ENCODE peak calls at places on chromosome 2, in five cellular contexts. M is tibial nerve, E is stomach, Y is A549, I is H1. B is an unnamed sample.

GRCh38 chr2:96580771-96581170 is 44.2 kb downstream of the ARID5A start:
- DNase-seq in M (no peak), E (no peak), Y (peak; percentile 46), I (no peak), B (no peak)

GRCh38 chr2:25912851-25913695 is 34.8 kb upstream of the ASXL2 start:
- DNase-seq in M (no peak), E (no peak), Y (no peak), I (no peak), B (no peak)

GRCh38 chr2:240347949-240348500 is 87.4 kb upstream of the GPC1 start:
- DNase-seq in M (no peak), E (no peak), Y (no peak), I (no peak), B (no peak)

GRCh38 chr2:84278386-84278785 is 180.7 kb downstream of the SUCLG1 start:
- DNase-seq in M (no peak), E (no peak), Y (no peak), I (no peak), B (no peak)

GRCh38 chr2:162070228-162070918 is 3.6 kb downstream of the DPP4 start:
- DNase-seq in M (no peak), E (no peak), Y (no peak), I (no peak), B (no peak)

GRCh38 chr2:237955640-237956401 is 11.0 kb upstream of the UBE2F start:
- DNase-seq in M (no peak), E (no peak), Y (no peak), I (peak; percentile 65), B (no peak)

GRCh38 chr2:193868833-193869232 is 1674.1 kb upstream of the TMEFF2 start:
- DNase-seq in M (no peak), E (no peak), Y (no peak), I (no peak), B (no peak)

GRCh38 chr2:182229288-182229687 is 197.5 kb downstream of the PDE1A start:
- DNase-seq in M (no peak), E (no peak), Y (no peak), I (no peak), B (no peak)

GRCh38 chr2:80105020-80105419 is 199.5 kb downstream of the LRRTM1 start:
- DNase-seq in M (no peak), E (no peak), Y (no peak), I (no peak), B (no peak)

GRCh38 chr2:23698733-23699391 is 228.1 kb downstream of the ATAD2B start:
- DNase-seq in M (no peak), E (no peak), Y (no peak), I (no peak), B (no peak)

GRCh38 chr2:216520156-216520555 is 21.5 kb downstream of the RPL37A start:
- DNase-seq in M (no peak), E (no peak), Y (no peak), I (no peak), B (no peak)

GRCh38 chr2:147051248-147051647 is 793.6 kb upstream of the ACVR2A start:
- DNase-seq in M (no peak), E (no peak), Y (no peak), I (no peak), B (no peak)

GRCh38 chr2:119011162-119011909 is 69.3 kb downstream of the MARCO start:
- DNase-seq in M (no peak), E (peak; percentile 49), Y (peak; percentile 49), I (peak; percentile 87), B (peak; percentile 39)

GRCh38 chr2:226118471-226119429 is 680.9 kb downstream of the IRS1 start:
- DNase-seq in M (no peak), E (no peak), Y (peak; percentile 91), I (no peak), B (no peak)

GRCh38 chr2:174750923-174751441 is 13.3 kb downstream of the CHRNA1 start:
- DNase-seq in M (no peak), E (no peak), Y (no peak), I (no peak), B (no peak)

GRCh38 chr2:217653240-217653639 is 349.6 kb downstream of the TNS1 start:
- DNase-seq in M (peak; percentile 64), E (no peak), Y (peak; percentile 91), I (no peak), B (peak; percentile 23)

GRCh38 chr2:176814740-176815367 is 397.7 kb upstream of the HNRNPA3 start:
- DNase-seq in M (no peak), E (no peak), Y (peak; percentile 37), I (no peak), B (no peak)

GRCh38 chr2:132668189-132668833 is 1.7 kb downstream of the LYPD1 start:
- DNase-seq in M (no peak), E (no peak), Y (peak; percentile 16), I (peak; percentile 73), B (no peak)

GRCh38 chr2:23055251-23055650 is 329.7 kb upstream of the KLHL29 start:
- DNase-seq in M (no peak), E (no peak), Y (no peak), I (no peak), B (no peak)

GRCh38 chr2:157890960-157891629 is 15.0 kb upstream of the ACVR1 start:
- DNase-seq in M (no peak), E (no peak), Y (no peak), I (no peak), B (no peak)

GRCh38 chr2:61177727-61178549 is 15.9 kb downstream of the C2orf74 start:
- DNase-seq in M (no peak), E (peak; percentile 28), Y (peak; percentile 27), I (peak; percentile 64), B (peak; percentile 35)

GRCh38 chr2:126942427-126943203 is 43.9 kb downstream of the TEX51 start:
- DNase-seq in M (no peak), E (no peak), Y (no peak), I (no peak), B (no peak)

GRCh38 chr2:27980242-27980641 is 89.7 kb downstream of the BABAM2 start:
- DNase-seq in M (no peak), E (no peak), Y (no peak), I (no peak), B (no peak)

GRCh38 chr2:127037456-127037855 is 69.5 kb downstream of the BIN1 start:
- DNase-seq in M (no peak), E (no peak), Y (no peak), I (no peak), B (no peak)

GRCh38 chr2:160355080-160355479 is 138.5 kb downstream of the RBMS1 start:
- DNase-seq in M (no peak), E (no peak), Y (no peak), I (no peak), B (no peak)

GRCh38 chr2:198054299-198054698 is 249.9 kb downstream of the PLCL1 start:
- DNase-seq in M (no peak), E (peak; percentile 34), Y (peak; percentile 30), I (peak; percentile 52), B (peak; percentile 13)

GRCh38 chr2:55425449-55425848 is 5.8 kb upstream of the CCDC88A start:
- DNase-seq in M (no peak), E (no peak), Y (peak; percentile 89), I (no peak), B (no peak)

GRCh38 chr2:37599688-37600525 is 71.5 kb downstream of the CDC42EP3 start:
- DNase-seq in M (no peak), E (peak; percentile 48), Y (no peak), I (no peak), B (peak; percentile 34)

GRCh38 chr2:96842600-96842999 is 1.2 kb downstream of the ANKRD23 start:
- DNase-seq in M (no peak), E (no peak), Y (no peak), I (no peak), B (no peak)

GRCh38 chr2:182862003-182862402 is 4.4 kb downstream of the FRZB start:
- DNase-seq in M (no peak), E (peak; percentile 58), Y (no peak), I (no peak), B (no peak)

GRCh38 chr2:237649541-237650454 is 22.4 kb downstream of the LRRFIP1 start:
- DNase-seq in M (no peak), E (no peak), Y (no peak), I (no peak), B (no peak)

GRCh38 chr2:173472112-173472511 is 117.4 kb downstream of the CDCA7 start:
- DNase-seq in M (no peak), E (no peak), Y (no peak), I (no peak), B (no peak)

DNA sequence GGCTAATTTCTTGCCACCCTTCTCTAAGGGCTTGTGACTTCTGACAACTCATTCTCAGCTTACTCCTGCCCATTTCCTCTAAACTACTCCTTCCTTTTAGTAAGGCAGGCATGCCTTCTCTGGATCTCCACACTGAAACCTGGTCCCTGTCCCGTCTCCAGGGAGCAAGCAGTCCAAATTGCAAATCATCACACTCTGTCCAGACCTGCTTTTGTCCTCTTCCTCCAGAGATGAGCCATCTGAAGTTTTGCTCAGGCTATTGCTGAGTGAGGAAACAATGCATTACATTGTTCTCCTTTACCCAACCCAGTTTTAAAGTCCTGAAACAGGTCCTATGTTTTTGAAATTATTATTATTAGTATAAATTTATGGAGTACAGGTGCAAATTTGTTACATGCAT is 57.3 kb downstream of the ARHGAP25 start:
- DNase-seq in M (no peak), E (no peak), Y (no peak), I (no peak), B (no peak)
- H3K4me1 ChIP-seq in M (no peaks in the 10 kb centered on the region), E (no peaks in the 10 kb centered on the region), Y (no peaks in the 10 kb centered on the region), I (no peaks in the 10 kb centered on the region), B (no peaks in the 10 kb centered on the region)

GRCh38 chr2:43569921-43570320 is 25.9 kb downstream of the THADA start:
- DNase-seq in M (no peak), E (no peak), Y (no peak), I (no peak), B (no peak)
- TF ChIP-seq EP300 in M (no peak), E (no peak), Y (no peak), I (no peak), B (no peak)

DNA sequence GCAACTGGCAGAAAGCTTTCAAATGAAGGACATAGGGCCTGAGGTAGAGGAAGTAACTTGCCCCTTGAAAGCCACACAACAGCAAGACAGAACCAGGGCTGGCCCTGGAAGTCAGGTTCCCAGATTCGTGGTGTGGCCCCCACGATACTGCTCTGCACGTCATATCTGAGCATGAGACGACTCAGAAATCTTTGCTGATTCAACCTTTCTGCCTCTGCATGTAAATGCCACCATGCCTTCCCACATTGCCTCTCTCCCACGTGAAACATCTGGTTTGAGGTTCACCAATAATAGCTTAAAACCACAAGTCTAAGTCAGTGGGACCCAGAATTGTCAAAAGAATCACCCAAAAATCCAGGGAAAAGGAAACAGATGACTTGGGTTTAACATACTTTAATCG is 214.0 kb upstream of the TRIB2 start:
- DNase-seq in M (no peak), E (no peak), Y (no peak), I (no peak), B (no peak)
- H3K4me1 ChIP-seq in M (no peaks in the 10 kb centered on the region), E (no peaks in the 10 kb centered on the region), Y (no peaks in the 10 kb centered on the region), I (no peaks in the 10 kb centered on the region), B (no peaks in the 10 kb centered on the region)

DNA sequence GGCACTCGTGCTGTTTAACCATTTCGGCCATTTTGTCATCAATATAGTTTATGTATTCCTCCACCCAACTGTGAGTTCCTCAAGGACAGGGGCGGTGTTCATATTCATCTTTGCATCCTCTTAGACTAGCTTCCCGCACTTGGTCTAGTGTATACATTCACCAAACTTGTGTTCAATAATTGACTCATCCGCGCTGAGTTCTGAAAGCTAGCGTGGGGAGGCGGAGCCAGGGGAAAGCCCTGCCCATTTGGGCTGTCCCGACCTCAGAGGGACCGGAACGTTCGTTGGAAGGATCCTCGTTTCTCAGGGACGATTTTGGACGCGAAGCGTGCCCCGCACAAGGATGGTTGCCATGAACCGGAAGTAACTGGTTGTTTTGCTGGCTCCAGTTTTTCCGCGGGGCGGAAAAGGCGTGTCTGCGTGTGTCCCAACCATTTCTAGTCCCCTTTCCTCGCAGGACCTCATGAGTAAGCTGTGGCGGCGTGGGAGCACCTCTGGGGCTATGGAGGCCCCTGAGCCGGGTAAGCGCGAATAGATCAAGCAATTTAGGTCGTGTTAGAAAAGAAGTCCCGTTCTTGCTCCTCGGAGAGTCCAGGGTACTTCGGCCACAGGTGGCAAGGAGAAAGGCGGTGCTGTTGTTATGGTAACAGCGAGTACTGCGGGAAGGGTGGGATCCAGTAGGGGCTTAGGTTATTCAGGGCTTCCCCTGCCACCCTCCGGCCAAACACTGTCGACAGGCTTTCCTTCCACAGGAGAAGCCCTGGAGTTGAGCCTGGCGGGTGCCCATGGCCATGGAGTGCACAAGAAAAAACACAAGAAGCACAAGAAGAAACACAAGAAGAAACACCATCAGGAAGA is at the start of gene INO80B:
- DNase-seq in M (peak; percentile 87), E (peak; percentile 97), Y (peak; percentile 99), I (peak; percentile 98), B (peak; percentile 97)
- TF ChIP-seq EP300 in M (peak; percentile 86), E (no peak), Y (no peak), I (peak; percentile 77), B (no peak)

B was measured in transverse colon.